ENCODE peak calls at places on chromosomes 16 and 17, in ten cellular contexts. G, D, R, B, Q, U, H, S, V and F are unnamed samples.
A peak's percentile ranks its signal among the peaks of the same experiment; 100 is the strongest.

GRCh38 chr16:70395345-70395901 is 43.5 kb downstream of the ST3GAL2 start:
- DNase-seq in G (no peak), Q (peak; percentile 73), B (no peak), D (no peak), V (peak; percentile 52), U (peak; percentile 43), R (peak; percentile 64), S (peak; percentile 43), H (no peak), F (peak; percentile 77)

GRCh38 chr17:40703652-40704051 is at the start of gene KRT24:
- DNase-seq in R (no peak), Q (no peak), D (no peak), G (no peak), H (no peak), S (no peak), U (no peak), V (no peak), B (no peak), F (no peak)

GRCh38 chr17:4901648-4902344 is 1.1 kb downstream of the CHRNE start:
- DNase-seq in Q (no peak), R (no peak), D (no peak), B (no peak), S (no peak), U (no peak), G (no peak), H (no peak), V (no peak), F (no peak)

GRCh38 chr17:30477758-30478115 is 529 bp downstream of the GOSR1 start:
- DNase-seq in U (peak; percentile 33), D (peak; percentile 8), R (no peak), Q (no peak), V (peak; percentile 12), S (no peak), G (no peak), B (peak; percentile 6), H (no peak), F (no peak)

GRCh38 chr17:8462564-8462963 is 26.9 kb downstream of the NDEL1 start:
- DNase-seq in S (no peak), G (no peak), H (no peak), U (no peak), B (no peak), V (no peak), R (no peak), Q (no peak), D (no peak), F (no peak)

GRCh38 chr16:2838928-2839327 is 8.8 kb downstream of the ZG16B start:
- DNase-seq in R (peak; percentile 41), V (peak; percentile 49), Q (peak; percentile 65), B (peak; percentile 35), D (peak; percentile 74), G (peak; percentile 3), U (peak; percentile 87), S (peak; percentile 34), H (peak; percentile 58), F (peak; percentile 79)

GRCh38 chr17:35977509-35977908 is 3.8 kb downstream of the CCL16 start:
- DNase-seq in H (no peak), U (no peak), R (no peak), B (no peak), Q (no peak), G (no peak), V (no peak), D (no peak), S (no peak), F (no peak)

GRCh38 chr16:2966043-2966802 is 2.1 kb downstream of the KREMEN2 start:
- DNase-seq in B (no peak), H (no peak), U (no peak), Q (no peak), G (no peak), R (no peak), S (no peak), D (no peak), V (no peak), F (no peak)

GRCh38 chr17:65418622-65419021 is 142.8 kb downstream of the AXIN2 start:
- DNase-seq in R (no peak), U (no peak), Q (no peak), G (no peak), B (no peak), D (no peak), V (no peak), H (no peak), S (no peak), F (no peak)

GRCh38 chr16:75246504-75247205 is 4.8 kb downstream of the BCAR1 start:
- DNase-seq in V (no peak), S (no peak), U (no peak), H (no peak), B (peak; percentile 55), Q (no peak), D (no peak), G (no peak), R (no peak), F (no peak)

GRCh38 chr17:4033751-4034251 is 69.6 kb upstream of the ATP2A3 start:
- DNase-seq in U (no peak), B (no peak), G (no peak), D (no peak), S (no peak), R (no peak), H (no peak), V (no peak), Q (no peak), F (no peak)

GRCh38 chr17:82647593-82648164 is 565 bp downstream of the WDR45B start:
- DNase-seq in V (peak; percentile 49), B (no peak), H (no peak), R (peak; percentile 45), D (no peak), G (no peak), Q (peak; percentile 37), S (peak; percentile 67), U (no peak), F (peak; percentile 42)

GRCh38 chr17:50348522-50349240 is 2.8 kb downstream of the XYLT2 start:
- DNase-seq in Q (no peak), V (no peak), B (no peak), H (no peak), G (no peak), S (no peak), U (peak; percentile 44), R (no peak), D (peak; percentile 77), F (peak; percentile 58)

GRCh38 chr16:57639172-57639571 is 10.7 kb downstream of the ADGRG1 start:
- DNase-seq in R (no peak), D (no peak), V (no peak), U (no peak), H (no peak), Q (no peak), S (no peak), G (peak; percentile 80), B (no peak), F (peak; percentile 67)

GRCh38 chr17:60423865-60424264 is 1.6 kb downstream of the CHCT1 start:
- DNase-seq in Q (no peak), S (no peak), B (no peak), D (no peak), R (no peak), U (no peak), V (no peak), G (no peak), H (no peak), F (no peak)

GRCh38 chr16:79525132-79525531 is 75.4 kb downstream of the MAF start:
- DNase-seq in U (no peak), S (no peak), D (no peak), Q (no peak), V (no peak), H (no peak), G (no peak), R (no peak), B (no peak), F (no peak)

GRCh38 chr16:96935-97381 is 18.9 kb downstream of the MPG start:
- DNase-seq in G (peak; percentile 28), U (peak; percentile 88), Q (peak; percentile 96), S (peak; percentile 86), H (peak; percentile 79), B (no peak), V (peak; percentile 87), D (peak; percentile 84), R (peak; percentile 85), F (peak; percentile 92)

GRCh38 chr17:42325026-42325425 is 36.7 kb downstream of the STAT5A start:
- DNase-seq in S (no peak), H (peak; percentile 82), Q (no peak), R (no peak), V (no peak), B (peak; percentile 73), U (peak; percentile 79), D (peak; percentile 94), G (no peak), F (no peak)

GRCh38 chr16:82031116-82032084 is 3.7 kb upstream of the HSD17B2 start:
- DNase-seq in B (no peak), U (peak; percentile 55), V (no peak), G (no peak), Q (no peak), H (peak; percentile 58), D (peak; percentile 82), S (no peak), R (no peak), F (no peak)

GRCh38 chr17:7330099-7331015 is 1.2 kb upstream of the NEURL4 start:
- DNase-seq in V (peak; percentile 78), S (peak; percentile 78), B (no peak), Q (peak; percentile 61), R (peak; percentile 70), H (no peak), D (peak; percentile 78), U (peak; percentile 74), G (peak; percentile 81), F (peak; percentile 73)

GRCh38 chr16:2742323-2743006 is 10.0 kb upstream of the SRRM2 start:
- DNase-seq in G (no peak), S (no peak), D (no peak), V (no peak), R (no peak), U (no peak), B (no peak), Q (no peak), H (no peak), F (no peak)

GRCh38 chr16:23700509-23700908 is 12.5 kb downstream of the ERN2 start:
- DNase-seq in H (no peak), Q (no peak), D (no peak), R (no peak), U (no peak), G (no peak), B (no peak), S (no peak), V (no peak), F (no peak)

GRCh38 chr16:85451646-85452363 is 161.3 kb upstream of the GSE1 start:
- DNase-seq in B (no peak), Q (no peak), G (peak; percentile 67), R (no peak), V (no peak), U (no peak), H (no peak), D (no peak), S (no peak), F (no peak)

GRCh38 chr16:24009060-24009459 is 173.3 kb downstream of the PRKCB start:
- DNase-seq in V (no peak), B (no peak), H (no peak), R (no peak), D (no peak), G (no peak), U (no peak), S (no peak), Q (no peak), F (no peak)

GRCh38 chr16:27365142-27366089 is 36.6 kb upstream of the IL21R start:
- DNase-seq in B (peak; percentile 47), H (no peak), U (peak; percentile 67), R (peak; percentile 34), Q (no peak), V (peak; percentile 40), D (peak; percentile 83), S (no peak), G (no peak), F (no peak)

GRCh38 chr16:11285842-11286241 is 4.7 kb upstream of the PRM1 start:
- DNase-seq in D (no peak), B (no peak), S (no peak), R (no peak), G (no peak), H (no peak), V (no peak), Q (no peak), U (no peak), F (no peak)

GRCh38 chr17:33463887-33464286 is 170.8 kb upstream of the ASIC2 start:
- DNase-seq in V (no peak), Q (no peak), U (no peak), G (no peak), B (no peak), H (no peak), S (no peak), R (no peak), D (no peak), F (no peak)

GRCh38 chr17:35087731-35088646 is 24.5 kb upstream of the RFFL start:
- DNase-seq in B (no peak), V (peak; percentile 24), D (peak; percentile 42), R (peak; percentile 32), S (no peak), H (no peak), G (no peak), Q (no peak), U (peak; percentile 44), F (peak; percentile 58)